ENCODE peak calls at places on chromosomes 3 and 15, in eight cellular contexts. One of them, this sample, is unnamed.

GRCh38 chr3:168802761-168803160 is 707.0 kb upstream of the GOLIM4 start:
- DNase-seq in cardiac muscle cell: no peak
- DNase-seq in PC-9: no peak
- DNase-seq in upper lobe of left lung: no peak
- DNase-seq in IMR-90: no peak
- DNase-seq in CD4-positive, CD25-positive, alpha-beta regulatory T cell: no peak
- DNase-seq in lung: no peak
- DNase-seq in body of pancreas: no peak
- DNase-seq in this sample: no peak

GRCh38 chr3:69385723-69386483 is at the start of gene FRMD4B:
- DNase-seq in cardiac muscle cell: peak; percentile 68
- DNase-seq in PC-9: no peak
- DNase-seq in upper lobe of left lung: peak; percentile 95
- DNase-seq in IMR-90: no peak
- DNase-seq in CD4-positive, CD25-positive, alpha-beta regulatory T cell: no peak
- DNase-seq in lung: peak; percentile 85
- DNase-seq in body of pancreas: peak; percentile 84
- DNase-seq in this sample: no peak

GRCh38 chr3:162337630-162338029 is 841.0 kb downstream of the OTOL1 start:
- DNase-seq in cardiac muscle cell: no peak
- DNase-seq in PC-9: no peak
- DNase-seq in upper lobe of left lung: no peak
- DNase-seq in IMR-90: peak; percentile 34
- DNase-seq in CD4-positive, CD25-positive, alpha-beta regulatory T cell: no peak
- DNase-seq in lung: no peak
- DNase-seq in body of pancreas: no peak
- DNase-seq in this sample: no peak

GRCh38 chr3:114827495-114827894 is 319.6 kb downstream of the ZBTB20 start:
- DNase-seq in cardiac muscle cell: peak; percentile 59
- DNase-seq in PC-9: no peak
- DNase-seq in upper lobe of left lung: no peak
- DNase-seq in IMR-90: peak; percentile 58
- DNase-seq in CD4-positive, CD25-positive, alpha-beta regulatory T cell: peak; percentile 12
- DNase-seq in lung: no peak
- DNase-seq in body of pancreas: peak; percentile 22
- DNase-seq in this sample: peak; percentile 43

GRCh38 chr3:5798809-5799208 is 611.3 kb downstream of the EDEM1 start:
- DNase-seq in cardiac muscle cell: no peak
- DNase-seq in PC-9: peak; percentile 52
- DNase-seq in upper lobe of left lung: no peak
- DNase-seq in IMR-90: no peak
- DNase-seq in CD4-positive, CD25-positive, alpha-beta regulatory T cell: no peak
- DNase-seq in lung: no peak
- DNase-seq in body of pancreas: no peak
- DNase-seq in this sample: no peak

GRCh38 chr3:197522881-197523342 is 32.9 kb downstream of the BDH1 start:
- DNase-seq in cardiac muscle cell: no peak
- DNase-seq in PC-9: no peak
- DNase-seq in upper lobe of left lung: no peak
- DNase-seq in IMR-90: peak; percentile 19
- DNase-seq in CD4-positive, CD25-positive, alpha-beta regulatory T cell: no peak
- DNase-seq in lung: no peak
- DNase-seq in body of pancreas: no peak
- DNase-seq in this sample: no peak

GRCh38 chr15:49471733-49472132 is 48.7 kb downstream of the FGF7 start:
- DNase-seq in cardiac muscle cell: no peak
- DNase-seq in PC-9: no peak
- DNase-seq in upper lobe of left lung: no peak
- DNase-seq in IMR-90: no peak
- DNase-seq in CD4-positive, CD25-positive, alpha-beta regulatory T cell: no peak
- DNase-seq in lung: no peak
- DNase-seq in body of pancreas: peak; percentile 33
- DNase-seq in this sample: no peak

GRCh38 chr15:65248506-65248905 is 37.2 kb upstream of the CILP start:
- DNase-seq in cardiac muscle cell: no peak
- DNase-seq in PC-9: no peak
- DNase-seq in upper lobe of left lung: no peak
- DNase-seq in IMR-90: no peak
- DNase-seq in CD4-positive, CD25-positive, alpha-beta regulatory T cell: no peak
- DNase-seq in lung: no peak
- DNase-seq in body of pancreas: no peak
- DNase-seq in this sample: no peak

GRCh38 chr3:9020396-9020795 is 57.1 kb upstream of the RAD18 start:
- DNase-seq in cardiac muscle cell: no peak
- DNase-seq in PC-9: no peak
- DNase-seq in upper lobe of left lung: no peak
- DNase-seq in IMR-90: no peak
- DNase-seq in CD4-positive, CD25-positive, alpha-beta regulatory T cell: no peak
- DNase-seq in lung: no peak
- DNase-seq in body of pancreas: no peak
- DNase-seq in this sample: no peak

GRCh38 chr15:77508541-77509505 is 88.1 kb downstream of the HMG20A start:
- DNase-seq in cardiac muscle cell: no peak
- DNase-seq in PC-9: no peak
- DNase-seq in upper lobe of left lung: no peak
- DNase-seq in IMR-90: peak; percentile 71
- DNase-seq in CD4-positive, CD25-positive, alpha-beta regulatory T cell: no peak
- DNase-seq in lung: no peak
- DNase-seq in body of pancreas: peak; percentile 73
- DNase-seq in this sample: no peak

GRCh38 chr3:89179355-89179997 is 72.1 kb downstream of the EPHA3 start:
- DNase-seq in cardiac muscle cell: no peak
- DNase-seq in PC-9: no peak
- DNase-seq in upper lobe of left lung: no peak
- DNase-seq in IMR-90: no peak
- DNase-seq in CD4-positive, CD25-positive, alpha-beta regulatory T cell: no peak
- DNase-seq in lung: no peak
- DNase-seq in body of pancreas: no peak
- DNase-seq in this sample: no peak

GRCh38 chr3:23480324-23480704 is 277.2 kb downstream of the UBE2E2 start:
- DNase-seq in cardiac muscle cell: no peak
- DNase-seq in PC-9: no peak
- DNase-seq in upper lobe of left lung: peak; percentile 46
- DNase-seq in IMR-90: no peak
- DNase-seq in CD4-positive, CD25-positive, alpha-beta regulatory T cell: no peak
- DNase-seq in lung: no peak
- DNase-seq in body of pancreas: no peak
- DNase-seq in this sample: no peak

GRCh38 chr3:25033407-25034029 is 394.5 kb upstream of the RARB start:
- DNase-seq in cardiac muscle cell: peak; percentile 69
- DNase-seq in PC-9: peak; percentile 43
- DNase-seq in upper lobe of left lung: no peak
- DNase-seq in IMR-90: peak; percentile 6
- DNase-seq in CD4-positive, CD25-positive, alpha-beta regulatory T cell: no peak
- DNase-seq in lung: peak; percentile 53
- DNase-seq in body of pancreas: peak; percentile 65
- DNase-seq in this sample: peak; percentile 56

GRCh38 chr3:52200981-52201679 is 3.2 kb downstream of the ALAS1 start:
- DNase-seq in cardiac muscle cell: no peak
- DNase-seq in PC-9: no peak
- DNase-seq in upper lobe of left lung: no peak
- DNase-seq in IMR-90: peak; percentile 33
- DNase-seq in CD4-positive, CD25-positive, alpha-beta regulatory T cell: no peak
- DNase-seq in lung: no peak
- DNase-seq in body of pancreas: no peak
- DNase-seq in this sample: no peak

GRCh38 chr3:185781759-185782158 is 43.1 kb downstream of the IGF2BP2 start:
- DNase-seq in cardiac muscle cell: no peak
- DNase-seq in PC-9: no peak
- DNase-seq in upper lobe of left lung: no peak
- DNase-seq in IMR-90: peak; percentile 90
- DNase-seq in CD4-positive, CD25-positive, alpha-beta regulatory T cell: no peak
- DNase-seq in lung: no peak
- DNase-seq in body of pancreas: no peak
- DNase-seq in this sample: no peak

GRCh38 chr3:185778069-185778468 is 46.8 kb downstream of the IGF2BP2 start:
- DNase-seq in cardiac muscle cell: no peak
- DNase-seq in PC-9: no peak
- DNase-seq in upper lobe of left lung: no peak
- DNase-seq in IMR-90: no peak
- DNase-seq in CD4-positive, CD25-positive, alpha-beta regulatory T cell: no peak
- DNase-seq in lung: no peak
- DNase-seq in body of pancreas: no peak
- DNase-seq in this sample: no peak

GRCh38 chr3:185784317-185784716 is 40.5 kb downstream of the IGF2BP2 start:
- DNase-seq in cardiac muscle cell: no peak
- DNase-seq in PC-9: no peak
- DNase-seq in upper lobe of left lung: no peak
- DNase-seq in IMR-90: no peak
- DNase-seq in CD4-positive, CD25-positive, alpha-beta regulatory T cell: no peak
- DNase-seq in lung: no peak
- DNase-seq in body of pancreas: no peak
- DNase-seq in this sample: no peak

GRCh38 chr3:185779461-185779860 is 45.4 kb downstream of the IGF2BP2 start:
- DNase-seq in cardiac muscle cell: no peak
- DNase-seq in PC-9: no peak
- DNase-seq in upper lobe of left lung: no peak
- DNase-seq in IMR-90: no peak
- DNase-seq in CD4-positive, CD25-positive, alpha-beta regulatory T cell: no peak
- DNase-seq in lung: no peak
- DNase-seq in body of pancreas: no peak
- DNase-seq in this sample: no peak

GRCh38 chr3:185778821-185779220 is 46.0 kb downstream of the IGF2BP2 start:
- DNase-seq in cardiac muscle cell: no peak
- DNase-seq in PC-9: no peak
- DNase-seq in upper lobe of left lung: no peak
- DNase-seq in IMR-90: no peak
- DNase-seq in CD4-positive, CD25-positive, alpha-beta regulatory T cell: no peak
- DNase-seq in lung: no peak
- DNase-seq in body of pancreas: no peak
- DNase-seq in this sample: no peak
- H3K4me1 ChIP-seq in cardiac muscle cell: peaks cover 37% of the 10 kb centered on the region
- H3K4me1 ChIP-seq in PC-9: peaks cover 21% of the 10 kb centered on the region
- H3K4me1 ChIP-seq in upper lobe of left lung: peaks cover 5% of the 10 kb centered on the region
- H3K4me1 ChIP-seq in IMR-90: peaks cover 27% of the 10 kb centered on the region
- H3K4me1 ChIP-seq in CD4-positive, CD25-positive, alpha-beta regulatory T cell: no peaks in the 10 kb centered on the region
- H3K4me1 ChIP-seq in lung: peaks cover 4% of the 10 kb centered on the region
- H3K4me1 ChIP-seq in body of pancreas: no peaks in the 10 kb centered on the region
- H3K4me1 ChIP-seq in this sample: no peaks in the 10 kb centered on the region

GRCh38 chr15:100116416-100117190 is 225.2 kb downstream of the ADAMTS17 start:
- DNase-seq in cardiac muscle cell: no peak
- DNase-seq in PC-9: no peak
- DNase-seq in upper lobe of left lung: peak; percentile 50
- DNase-seq in IMR-90: no peak
- DNase-seq in CD4-positive, CD25-positive, alpha-beta regulatory T cell: no peak
- DNase-seq in lung: no peak
- DNase-seq in body of pancreas: peak; percentile 36
- DNase-seq in this sample: peak; percentile 22

GRCh38 chr15:100115711-100116090 is 226.1 kb downstream of the ADAMTS17 start:
- DNase-seq in cardiac muscle cell: no peak
- DNase-seq in PC-9: peak; percentile 57
- DNase-seq in upper lobe of left lung: no peak
- DNase-seq in IMR-90: peak; percentile 67
- DNase-seq in CD4-positive, CD25-positive, alpha-beta regulatory T cell: no peak
- DNase-seq in lung: no peak
- DNase-seq in body of pancreas: no peak
- DNase-seq in this sample: no peak

GRCh38 chr15:100120111-100120510 is 221.7 kb downstream of the ADAMTS17 start:
- DNase-seq in cardiac muscle cell: no peak
- DNase-seq in PC-9: no peak
- DNase-seq in upper lobe of left lung: no peak
- DNase-seq in IMR-90: no peak
- DNase-seq in CD4-positive, CD25-positive, alpha-beta regulatory T cell: no peak
- DNase-seq in lung: no peak
- DNase-seq in body of pancreas: no peak
- DNase-seq in this sample: no peak

GRCh38 chr15:100121285-100121684 is 220.5 kb downstream of the ADAMTS17 start:
- DNase-seq in cardiac muscle cell: no peak
- DNase-seq in PC-9: no peak
- DNase-seq in upper lobe of left lung: no peak
- DNase-seq in IMR-90: no peak
- DNase-seq in CD4-positive, CD25-positive, alpha-beta regulatory T cell: no peak
- DNase-seq in lung: no peak
- DNase-seq in body of pancreas: no peak
- DNase-seq in this sample: no peak

GRCh38 chr15:100118546-100118945 is 223.2 kb downstream of the ADAMTS17 start:
- DNase-seq in cardiac muscle cell: no peak
- DNase-seq in PC-9: no peak
- DNase-seq in upper lobe of left lung: no peak
- DNase-seq in IMR-90: no peak
- DNase-seq in CD4-positive, CD25-positive, alpha-beta regulatory T cell: no peak
- DNase-seq in lung: no peak
- DNase-seq in body of pancreas: no peak
- DNase-seq in this sample: no peak
- H3K4me1 ChIP-seq in cardiac muscle cell: peaks cover 24% of the 10 kb centered on the region
- H3K4me1 ChIP-seq in PC-9: no peaks in the 10 kb centered on the region
- H3K4me1 ChIP-seq in upper lobe of left lung: peaks cover 12% of the 10 kb centered on the region
- H3K4me1 ChIP-seq in IMR-90: peaks cover 14% of the 10 kb centered on the region
- H3K4me1 ChIP-seq in CD4-positive, CD25-positive, alpha-beta regulatory T cell: no peaks in the 10 kb centered on the region
- H3K4me1 ChIP-seq in lung: peaks cover 8% of the 10 kb centered on the region
- H3K4me1 ChIP-seq in body of pancreas: peaks cover 4% of the 10 kb centered on the region
- H3K4me1 ChIP-seq in this sample: no peaks in the 10 kb centered on the region

GRCh38 chr3:127699098-127699945 is 26.6 kb downstream of the ABTB1 start:
- DNase-seq in cardiac muscle cell: no peak
- DNase-seq in PC-9: no peak
- DNase-seq in upper lobe of left lung: no peak
- DNase-seq in IMR-90: peak; percentile 75
- DNase-seq in CD4-positive, CD25-positive, alpha-beta regulatory T cell: no peak
- DNase-seq in lung: no peak
- DNase-seq in body of pancreas: no peak
- DNase-seq in this sample: no peak
- H3K4me1 ChIP-seq in cardiac muscle cell: peaks cover 4% of the 10 kb centered on the region
- H3K4me1 ChIP-seq in PC-9: no peaks in the 10 kb centered on the region
- H3K4me1 ChIP-seq in upper lobe of left lung: peaks cover 28% of the 10 kb centered on the region
- H3K4me1 ChIP-seq in IMR-90: peaks cover 32% of the 10 kb centered on the region
- H3K4me1 ChIP-seq in CD4-positive, CD25-positive, alpha-beta regulatory T cell: no peaks in the 10 kb centered on the region
- H3K4me1 ChIP-seq in lung: peaks cover 30% of the 10 kb centered on the region
- H3K4me1 ChIP-seq in body of pancreas: peaks cover 33% of the 10 kb centered on the region
- H3K4me1 ChIP-seq in this sample: peaks cover 14% of the 10 kb centered on the region

GRCh38 chr3:71391361-71391760 is 192.2 kb downstream of the FOXP1 start:
- DNase-seq in cardiac muscle cell: no peak
- DNase-seq in PC-9: no peak
- DNase-seq in upper lobe of left lung: no peak
- DNase-seq in IMR-90: no peak
- DNase-seq in CD4-positive, CD25-positive, alpha-beta regulatory T cell: no peak
- DNase-seq in lung: no peak
- DNase-seq in body of pancreas: no peak
- DNase-seq in this sample: peak; percentile 27

GRCh38 chr3:71395470-71395869 is 188.1 kb downstream of the FOXP1 start:
- DNase-seq in cardiac muscle cell: no peak
- DNase-seq in PC-9: no peak
- DNase-seq in upper lobe of left lung: no peak
- DNase-seq in IMR-90: no peak
- DNase-seq in CD4-positive, CD25-positive, alpha-beta regulatory T cell: no peak
- DNase-seq in lung: no peak
- DNase-seq in body of pancreas: no peak
- DNase-seq in this sample: no peak

GRCh38 chr3:71393745-71394144 is 189.8 kb downstream of the FOXP1 start:
- DNase-seq in cardiac muscle cell: no peak
- DNase-seq in PC-9: no peak
- DNase-seq in upper lobe of left lung: no peak
- DNase-seq in IMR-90: no peak
- DNase-seq in CD4-positive, CD25-positive, alpha-beta regulatory T cell: no peak
- DNase-seq in lung: no peak
- DNase-seq in body of pancreas: no peak
- DNase-seq in this sample: no peak

GRCh38 chr3:71392277-71392676 is 191.3 kb downstream of the FOXP1 start:
- DNase-seq in cardiac muscle cell: no peak
- DNase-seq in PC-9: no peak
- DNase-seq in upper lobe of left lung: no peak
- DNase-seq in IMR-90: no peak
- DNase-seq in CD4-positive, CD25-positive, alpha-beta regulatory T cell: peak; percentile 53
- DNase-seq in lung: no peak
- DNase-seq in body of pancreas: no peak
- DNase-seq in this sample: peak; percentile 72

GRCh38 chr3:71393093-71393492 is 190.4 kb downstream of the FOXP1 start:
- DNase-seq in cardiac muscle cell: no peak
- DNase-seq in PC-9: no peak
- DNase-seq in upper lobe of left lung: no peak
- DNase-seq in IMR-90: peak; percentile 23
- DNase-seq in CD4-positive, CD25-positive, alpha-beta regulatory T cell: no peak
- DNase-seq in lung: no peak
- DNase-seq in body of pancreas: no peak
- DNase-seq in this sample: no peak
- H3K4me1 ChIP-seq in cardiac muscle cell: peaks cover 15% of the 10 kb centered on the region
- H3K4me1 ChIP-seq in PC-9: no peaks in the 10 kb centered on the region
- H3K4me1 ChIP-seq in upper lobe of left lung: peaks cover 34% of the 10 kb centered on the region
- H3K4me1 ChIP-seq in IMR-90: peaks cover 9% of the 10 kb centered on the region
- H3K4me1 ChIP-seq in CD4-positive, CD25-positive, alpha-beta regulatory T cell: peaks cover 68% of the 10 kb centered on the region
- H3K4me1 ChIP-seq in lung: peaks cover 12% of the 10 kb centered on the region
- H3K4me1 ChIP-seq in body of pancreas: peaks cover 19% of the 10 kb centered on the region
- H3K4me1 ChIP-seq in this sample: peaks cover 83% of the 10 kb centered on the region